ENCODE peak calls at places on chromosomes 3 and 15, in six cellular contexts. L is H1, H is mesendoderm, E is IMR-90, Y is trophoblast cell, D is mesenchymal stem cell. F is an unnamed sample.
A peak's percentile ranks its signal among the peaks of the same experiment; 100 is the strongest.

GRCh38 chr3:31979006-31979697 is 1.9 kb downstream of the OSBPL10 start:
- DNase-seq in L (no peak), H (no peak), E (no peak), Y (no peak), D (no peak), F (no peak)

GRCh38 chr15:39133201-39133600 is 447.7 kb upstream of the THBS1 start:
- DNase-seq in L (no peak), H (no peak), E (peak; percentile 91), Y (peak; percentile 92), D (peak; percentile 97), F (no peak)

GRCh38 chr15:83694030-83694429 is 40.1 kb downstream of the ADAMTSL3 start:
- DNase-seq in L (no peak), H (peak; percentile 89), E (peak; percentile 32), Y (peak; percentile 23), D (peak; percentile 75), F (no peak)

GRCh38 chr3:151721294-151721693 is 12.4 kb upstream of the AADACL2 start:
- DNase-seq in L (no peak), H (no peak), E (no peak), Y (no peak), D (no peak), F (no peak)

GRCh38 chr3:88410259-88410658 is 260.5 kb downstream of the C3orf38 start:
- DNase-seq in L (no peak), H (no peak), E (no peak), Y (no peak), D (no peak), F (no peak)

GRCh38 chr15:70375006-70375409 is 277.3 kb upstream of the TLE3 start:
- DNase-seq in L (no peak), H (no peak), E (no peak), Y (peak; percentile 26), D (no peak), F (no peak)

GRCh38 chr3:151152626-151153025 is 50.4 kb downstream of the GPR171 start:
- DNase-seq in L (no peak), H (no peak), E (no peak), Y (no peak), D (no peak), F (no peak)

GRCh38 chr3:7562892-7563291 is 702.0 kb downstream of the GRM7 start:
- DNase-seq in L (no peak), H (peak; percentile 42), E (no peak), Y (no peak), D (no peak), F (no peak)

GRCh38 chr3:13480340-13481318 is 523 bp downstream of the HDAC11 start:
- DNase-seq in L (no peak), H (peak; percentile 38), E (peak; percentile 10), Y (no peak), D (peak; percentile 34), F (no peak)

GRCh38 chr3:8768364-8769087 is 887 bp downstream of the OXTR start:
- DNase-seq in L (no peak), H (no peak), E (no peak), Y (no peak), D (peak; percentile 38), F (no peak)

GRCh38 chr3:37741644-37742043 is 120.0 kb upstream of the CTDSPL start:
- DNase-seq in L (no peak), H (no peak), E (no peak), Y (no peak), D (no peak), F (no peak)

GRCh38 chr3:183555541-183556081 is at the start of gene KLHL6:
- DNase-seq in L (no peak), H (peak; percentile 85), E (no peak), Y (no peak), D (no peak), F (no peak)

GRCh38 chr3:41018841-41019240 is 180.5 kb upstream of the CTNNB1 start:
- DNase-seq in L (no peak), H (no peak), E (no peak), Y (no peak), D (no peak), F (no peak)

GRCh38 chr3:117399311-117400068 is 689.9 kb downstream of the TUSC7 start:
- DNase-seq in L (peak; percentile 33), H (peak; percentile 44), E (peak; percentile 82), Y (no peak), D (peak; percentile 44), F (peak; percentile 17)

GRCh38 chr3:122493296-122493695 is 21.4 kb downstream of the KPNA1 start:
- DNase-seq in L (no peak), H (no peak), E (peak; percentile 47), Y (no peak), D (peak; percentile 88), F (no peak)

GRCh38 chr3:149468504-149469212 is 5.8 kb upstream of the TM4SF4 start:
- DNase-seq in L (no peak), H (no peak), E (no peak), Y (no peak), D (peak; percentile 29), F (no peak)

GRCh38 chr15:52255008-52255407 is 40.6 kb downstream of the MYO5C start:
- DNase-seq in L (no peak), H (no peak), E (peak; percentile 66), Y (no peak), D (peak; percentile 37), F (no peak)

GRCh38 chr3:71542548-71543370 is 40.8 kb downstream of the FOXP1 start:
- DNase-seq in L (no peak), H (no peak), E (peak; percentile 92), Y (no peak), D (peak; percentile 93), F (no peak)

GRCh38 chr3:139052802-139053600 is 8.3 kb upstream of the PRR23C start:
- DNase-seq in L (no peak), H (no peak), E (no peak), Y (no peak), D (no peak), F (no peak)

GRCh38 chr3:190968616-190969015 is 106.1 kb upstream of the GMNC start:
- DNase-seq in L (no peak), H (peak; percentile 33), E (no peak), Y (no peak), D (no peak), F (no peak)

GRCh38 chr3:4981688-4982494 is 2.7 kb downstream of the BHLHE40 start:
- DNase-seq in L (no peak), H (peak; percentile 82), E (peak; percentile 81), Y (peak; percentile 81), D (peak; percentile 90), F (no peak)

GRCh38 chr15:66932634-66933024 is 132.8 kb upstream of the SMAD3 start:
- DNase-seq in L (no peak), H (no peak), E (no peak), Y (no peak), D (no peak), F (no peak)

GRCh38 chr15:66935121-66935520 is 130.3 kb upstream of the SMAD3 start:
- DNase-seq in L (no peak), H (no peak), E (no peak), Y (no peak), D (no peak), F (no peak)

GRCh38 chr15:66934315-66934930 is 131.0 kb upstream of the SMAD3 start:
- DNase-seq in L (no peak), H (no peak), E (no peak), Y (no peak), D (no peak), F (no peak)

GRCh38 chr15:66929843-66930242 is 135.6 kb upstream of the SMAD3 start:
- DNase-seq in L (no peak), H (no peak), E (no peak), Y (no peak), D (no peak), F (no peak)

GRCh38 chr15:66931768-66932633 is 133.4 kb upstream of the SMAD3 start:
- DNase-seq in L (no peak), H (peak; percentile 88), E (peak; percentile 63), Y (peak; percentile 75), D (peak; percentile 75), F (peak; percentile 51)
- H3K18ac ChIP-seq in L (peak overlapping the region; percentile 4), H (no peak overlapping the region), E (peak overlapping the region; percentile 54), Y (no peak overlapping the region), D (peak overlapping the region; percentile 30), F (peak overlapping the region; percentile 91)

DNA sequence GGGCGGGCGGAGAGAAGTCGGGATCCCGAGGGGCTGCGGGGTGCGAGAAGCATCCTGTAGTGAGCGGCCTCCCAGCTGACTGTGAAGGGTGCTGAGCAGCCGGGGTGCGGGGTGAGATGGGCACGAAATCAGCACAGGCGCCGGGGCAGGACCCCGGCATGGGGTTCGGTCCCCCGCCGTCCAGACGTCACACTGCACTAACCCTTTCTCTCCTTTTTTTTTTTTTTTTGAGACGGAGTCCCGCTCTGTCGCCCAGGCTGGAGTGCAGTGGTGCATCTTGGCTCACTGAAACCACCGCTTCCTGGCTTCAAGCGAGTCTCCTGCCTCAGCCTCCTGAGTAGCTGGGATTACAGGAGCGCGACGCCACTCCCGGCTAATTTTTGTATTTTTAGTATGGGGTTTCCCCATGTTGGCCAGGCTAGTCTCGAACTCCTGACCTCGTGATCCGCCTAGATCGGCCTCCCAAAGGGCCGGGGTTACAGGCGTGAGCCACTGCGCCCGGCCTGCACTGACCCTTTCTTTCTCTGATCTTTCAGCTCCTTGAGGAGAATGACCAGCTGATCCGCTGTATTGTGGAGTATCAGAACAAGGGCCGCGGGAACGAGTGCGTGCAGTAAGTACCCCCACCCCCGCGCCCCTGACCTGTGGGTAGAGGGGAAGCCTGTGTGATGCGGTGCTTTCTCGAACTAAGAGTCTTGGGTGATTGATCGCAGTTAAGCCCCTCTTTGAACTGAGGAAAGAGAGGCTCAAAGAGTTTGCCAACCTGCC is 513 bp downstream of the SS18L2 start:
- DNase-seq in L (no peak), H (peak; percentile 27), E (no peak), Y (peak; percentile 22), D (peak; percentile 39), F (no peak)
- H3K4me3 ChIP-seq in L (peak overlapping the region; percentile 73), H (peak overlapping the region; percentile 59), E (peak overlapping the region; percentile 67), Y (peak overlapping the region; percentile 94), D (peak overlapping the region; percentile 72), F (peak overlapping the region; percentile 59)

GRCh38 chr3:100448079-100448478 is 44.3 kb upstream of the TMEM45A start:
- DNase-seq in L (no peak), H (no peak), E (no peak), Y (no peak), D (no peak), F (no peak)
- H2BK5ac ChIP-seq in L (no peak overlapping the region), H (no peak overlapping the region), E (no peak overlapping the region), Y (no peak overlapping the region), D (no peak overlapping the region), F (no peak overlapping the region)

GRCh38 chr3:180277036-180277435 is 240.3 kb upstream of the PEX5L start:
- DNase-seq in L (no peak), H (no peak), E (peak; percentile 42), Y (no peak), D (no peak), F (no peak)

GRCh38 chr3:180280601-180281000 is 243.9 kb upstream of the PEX5L start:
- DNase-seq in L (no peak), H (no peak), E (peak; percentile 74), Y (no peak), D (no peak), F (no peak)

GRCh38 chr3:180278583-180279188 is 241.9 kb upstream of the PEX5L start:
- DNase-seq in L (no peak), H (no peak), E (no peak), Y (no peak), D (no peak), F (no peak)

GRCh38 chr3:180274536-180274935 is 237.8 kb upstream of the PEX5L start:
- DNase-seq in L (no peak), H (peak; percentile 42), E (no peak), Y (no peak), D (no peak), F (no peak)

DNA sequence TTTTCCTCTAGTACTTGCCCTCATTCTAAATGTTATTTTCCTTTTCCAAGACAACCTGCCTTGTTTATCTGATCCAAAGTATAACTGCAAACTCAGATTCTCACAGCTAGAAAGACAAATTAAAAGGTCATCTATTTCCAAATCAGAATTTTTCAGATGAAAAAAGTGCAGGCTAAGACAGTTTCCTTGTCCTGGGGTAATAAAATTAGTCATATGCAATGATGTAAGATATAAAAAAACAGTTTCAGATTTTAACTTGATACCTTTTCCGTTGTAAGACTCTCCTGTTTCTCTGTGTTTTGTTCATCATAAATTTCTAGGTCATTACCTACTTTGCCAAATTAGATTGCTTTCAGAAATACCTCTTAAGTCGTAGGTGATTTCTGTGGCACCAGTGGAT is 238.4 kb upstream of the PEX5L start:
- DNase-seq in L (no peak), H (no peak), E (no peak), Y (no peak), D (no peak), F (no peak)
- H3K18ac ChIP-seq in L (no peak overlapping the region), H (no peak overlapping the region), E (no peak overlapping the region), Y (no peak overlapping the region), D (no peak overlapping the region), F (no peak overlapping the region)

F was measured in neuronal stem cell.